ENCODE peak calls at places on chromosomes 3 and 15, in ten cellular contexts. J is A172; V is A673; H is left lobe of liver; D is head of caudate nucleus; P is NCI-H446; Q is CD4-positive, alpha-beta memory T cell; O is anterior cingulate cortex; N is AG08396; F is SJSA1. I is an unnamed sample.

GRCh38 chr15:60721706-60722105 is 242.8 kb upstream of the ICE2 start:
- DNase-seq in P (no peak), Q (no peak), N (peak), H (no peak), V (no peak), D (no peak), F (no peak), O (no peak), J (no peak), I (peak)

GRCh38 chr3:197372076-197372661 is 73.8 kb upstream of the DLG1 start:
- DNase-seq in V (peak), F (peak), H (no peak), J (peak), Q (no peak), N (peak), O (no peak), D (no peak), P (no peak), I (peak)

GRCh38 chr3:43286886-43287301 is 554 bp downstream of the SNRK start:
- DNase-seq in J (peak), N (peak), F (no peak), P (no peak), H (no peak), V (peak), O (no peak), Q (peak), D (no peak), I (no peak)

GRCh38 chr15:92624401-92624991 is 31.1 kb downstream of the FAM174B start:
- DNase-seq in D (peak), P (no peak), H (no peak), Q (no peak), F (no peak), J (no peak), O (peak), N (no peak), V (no peak), I (no peak)

GRCh38 chr3:11820540-11821041 is 26.1 kb downstream of the TAMM41 start:
- DNase-seq in F (no peak), J (peak), H (no peak), N (no peak), D (no peak), V (peak), P (no peak), O (no peak), Q (no peak), I (no peak)

GRCh38 chr15:75024102-75024636 is 779 bp downstream of the PPCDC start:
- DNase-seq in V (peak), D (no peak), J (peak), Q (no peak), F (no peak), N (peak), H (no peak), P (peak), O (no peak), I (no peak)

GRCh38 chr3:184766555-184767261 is 45.3 kb upstream of the VPS8 start:
- DNase-seq in F (no peak), D (no peak), V (peak), J (peak), H (no peak), P (no peak), O (no peak), Q (no peak), N (no peak), I (peak)

GRCh38 chr3:119779731-119780383 is 2.0 kb upstream of the NR1I2 start:
- DNase-seq in D (no peak), N (no peak), H (no peak), Q (no peak), O (no peak), P (no peak), J (no peak), F (no peak), V (no peak), I (no peak)

GRCh38 chr15:98853593-98854420 is 153.8 kb downstream of the PGPEP1L start:
- DNase-seq in H (no peak), O (no peak), J (peak), D (no peak), V (no peak), P (no peak), Q (no peak), N (no peak), F (no peak), I (no peak)

GRCh38 chr3:128931046-128931445 is 51.6 kb downstream of the ACAD9 start:
- DNase-seq in Q (no peak), P (no peak), J (no peak), D (no peak), N (no peak), H (peak), O (no peak), F (peak), V (no peak), I (no peak)

GRCh38 chr15:88491158-88491557 is 23.6 kb downstream of the MRPS11 start:
- DNase-seq in V (no peak), O (no peak), Q (no peak), J (no peak), H (no peak), P (no peak), N (no peak), F (no peak), D (no peak), I (no peak)

GRCh38 chr15:56187665-56188064 is 56.0 kb downstream of the RFX7 start:
- DNase-seq in Q (no peak), F (no peak), D (no peak), H (no peak), J (no peak), P (no peak), O (no peak), V (no peak), N (no peak), I (no peak)

GRCh38 chr3:107933450-107933849 is 157.4 kb downstream of the CD47 start:
- DNase-seq in F (no peak), N (no peak), V (no peak), H (no peak), J (no peak), O (no peak), D (no peak), Q (no peak), P (no peak), I (no peak)

GRCh38 chr3:124834723-124835718 is 52.1 kb downstream of the ITGB5 start:
- DNase-seq in J (peak), O (no peak), P (no peak), V (peak), D (no peak), Q (peak), F (peak), N (peak), H (peak), I (peak)

GRCh38 chr3:30751610-30752299 is 142.7 kb downstream of the GADL1 start:
- DNase-seq in H (no peak), J (peak), P (no peak), Q (peak), O (no peak), F (no peak), N (peak), V (peak), D (no peak), I (no peak)

GRCh38 chr3:143951351-143951971 is 20.2 kb upstream of the DIPK2A start:
- DNase-seq in O (no peak), H (no peak), D (no peak), N (peak), J (peak), V (peak), P (peak), Q (peak), F (no peak), I (no peak)